ENCODE peak calls at places on chromosomes 2 and 18, in four cellular contexts. L, D, E and J are unnamed samples.

GRCh38 chr2:127050803-127051115 is 56.2 kb downstream of the BIN1 start:
- DNase-seq in L (no peak), D (no peak), E (no peak), J (no peak)

GRCh38 chr2:201532686-201533304 is 81.3 kb downstream of the STRADB start:
- DNase-seq in L (peak), D (peak), E (no peak), J (no peak)

GRCh38 chr2:33086400-33087015 is 139.8 kb downstream of the LTBP1 start:
- DNase-seq in L (no peak), D (no peak), E (no peak), J (no peak)

GRCh38 chr2:228599781-228600180 is 418.3 kb upstream of the SPHKAP start:
- DNase-seq in L (no peak), D (no peak), E (no peak), J (no peak)

GRCh38 chr18:62721837-62722795 is 6.8 kb downstream of the PHLPP1 start:
- DNase-seq in L (no peak), D (no peak), E (no peak), J (no peak)

GRCh38 chr2:39099820-39100728 is 20.8 kb downstream of the SOS1 start:
- DNase-seq in L (no peak), D (no peak), E (no peak), J (no peak)

GRCh38 chr2:11588228-11589110 is 54.6 kb downstream of the GREB1 start:
- DNase-seq in L (no peak), D (no peak), E (no peak), J (no peak)

GRCh38 chr2:36708119-36708741 is 11.7 kb downstream of the VIT start:
- DNase-seq in L (no peak), D (peak), E (no peak), J (no peak)

DNA sequence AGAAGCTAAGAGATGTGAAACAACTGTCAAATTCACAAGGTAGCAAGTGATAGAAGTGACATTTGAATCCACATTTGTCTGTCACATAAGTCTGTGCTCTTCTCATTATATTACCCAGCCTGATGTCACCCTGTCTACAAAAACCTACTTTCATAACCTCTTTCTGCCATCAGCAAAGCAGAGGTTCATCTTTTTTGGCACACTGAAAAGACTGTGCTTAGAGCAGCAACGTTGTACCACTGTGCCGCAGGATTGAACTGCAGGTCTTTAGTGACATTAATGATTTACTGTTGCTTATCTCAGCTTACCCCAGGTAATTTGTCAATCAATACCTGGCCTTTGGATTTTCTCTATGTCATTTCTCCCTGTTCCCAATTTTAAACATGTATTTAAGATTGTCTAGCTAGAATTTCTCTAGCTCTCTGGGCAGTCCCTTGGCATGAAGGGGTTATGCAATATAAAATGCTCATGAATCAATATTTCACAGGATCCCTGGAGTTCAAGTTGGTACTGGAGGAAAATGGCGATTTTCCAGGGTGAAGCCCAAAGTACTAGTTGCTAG is 31.4 kb upstream of the TDRD15 start:
- DNase-seq in L (no peak), D (no peak), E (peak), J (no peak)
- TF ChIP-seq REST in L (no peak), D (no peak), E (no peak), J (no peak)

GRCh38 chr2:207733597-207734240 is 22.3 kb downstream of the CCNYL1 start:
- DNase-seq in L (no peak), D (no peak), E (no peak), J (no peak)
- H3K27ac ChIP-seq in L (no peak), D (no peak), E (peak), J (no peak)

DNA sequence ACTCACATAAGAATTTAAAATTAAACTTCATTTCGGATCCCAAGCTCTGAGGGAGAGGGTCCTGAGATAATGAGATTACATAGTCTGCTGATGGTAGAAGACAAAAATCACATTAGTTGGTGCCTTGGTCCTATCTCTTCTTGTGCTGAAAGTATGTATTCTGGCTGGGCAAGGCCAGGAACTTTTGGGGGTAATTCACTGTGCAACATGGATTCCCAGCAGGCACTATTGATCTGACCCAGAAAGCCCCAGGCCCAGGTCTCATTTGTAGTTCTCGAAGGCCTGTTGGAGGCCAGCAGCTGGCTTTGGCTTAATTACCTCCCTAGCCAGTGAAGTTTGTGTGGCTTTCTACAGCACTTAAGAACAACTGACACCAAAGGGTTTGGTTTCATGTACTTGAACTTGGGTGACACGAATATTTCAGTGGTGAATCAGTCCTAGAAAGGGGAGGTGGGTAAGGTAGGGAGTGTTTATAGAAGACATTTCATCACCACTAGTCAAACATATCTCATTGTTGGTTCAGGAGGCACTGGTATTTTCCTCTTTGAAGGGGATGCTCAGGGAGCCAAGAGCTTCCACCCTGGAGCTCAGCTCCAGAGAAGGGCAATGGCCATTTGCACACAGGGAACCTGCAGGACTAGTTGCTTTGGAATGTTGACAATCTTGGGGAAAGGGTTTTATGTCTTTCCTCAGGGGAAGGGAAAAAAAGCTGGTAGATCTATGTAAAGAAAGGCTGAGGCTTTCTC is 217.8 kb downstream of the OSR1 start:
- DNase-seq in L (no peak), D (peak), E (peak), J (peak)
- TF ChIP-seq TCF7L2 in L (no peak), D (no peak), E (no peak), J (peak)

GRCh38 chr2:160920791-160921303 is 239.4 kb upstream of the TANK start:
- DNase-seq in L (no peak), D (no peak), E (no peak), J (no peak)
- TF ChIP-seq REST in L (no peak), D (no peak), E (no peak), J (no peak)

GRCh38 chr2:159735648-159736047 is 23.3 kb downstream of the MARCHF7 start:
- DNase-seq in L (no peak), D (no peak), E (no peak), J (no peak)
- H3K27ac ChIP-seq in L (no peak), D (no peak), E (no peak), J (no peak)